ENCODE peak calls at places on chromosomes 6 and 20, in six cellular contexts. I is mesendoderm, N is H9, C is IMR-90, Y is mesenchymal stem cell, X is H1. P is an unnamed sample.

GRCh38 chr6:26554669-26555504 is 16.7 kb downstream of the HMGN4 start:
- DNase-seq in I (peak), N (peak), C (peak), Y (peak), X (no peak), P (peak)

GRCh38 chr6:64034840-64035656 is 399.4 kb downstream of the PHF3 start:
- DNase-seq in I (no peak), N (no peak), C (peak), Y (peak), X (no peak), P (no peak)

GRCh38 chr6:91812596-91813274 is 1225.9 kb upstream of the MAP3K7 start:
- DNase-seq in I (no peak), N (no peak), C (peak), Y (peak), X (no peak), P (no peak)

GRCh38 chr20:21353236-21353635 is 44.1 kb downstream of the NKX2-4 start:
- DNase-seq in I (no peak), N (no peak), C (peak), Y (peak), X (no peak), P (no peak)

GRCh38 chr6:130783416-130784107 is 43.6 kb upstream of the SMLR1 start:
- DNase-seq in I (no peak), N (no peak), C (no peak), Y (no peak), X (no peak), P (no peak)

GRCh38 chr20:44465001-44465560 is 10.6 kb upstream of the TTPAL start:
- DNase-seq in I (no peak), N (no peak), C (no peak), Y (no peak), X (no peak), P (no peak)

GRCh38 chr6:48183816-48184215 is 72.8 kb upstream of the PTCHD4 start:
- DNase-seq in I (no peak), N (no peak), C (no peak), Y (no peak), X (no peak), P (no peak)

GRCh38 chr6:99184696-99185095 is 164.8 kb downstream of the FAXC start:
- DNase-seq in I (no peak), N (no peak), C (no peak), Y (no peak), X (no peak), P (no peak)

GRCh38 chr20:35226775-35227681 is 538 bp downstream of the MMP24 start:
- DNase-seq in I (peak), N (peak), C (peak), Y (peak), X (no peak), P (peak)

GRCh38 chr6:143037470-143037869 is 23.2 kb upstream of the AIG1 start:
- DNase-seq in I (no peak), N (no peak), C (no peak), Y (no peak), X (no peak), P (no peak)

GRCh38 chr6:147053311-147053921 is 150.8 kb upstream of the STXBP5 start:
- DNase-seq in I (peak), N (peak), C (no peak), Y (peak), X (peak), P (no peak)

GRCh38 chr20:17612287-17612974 is 42.6 kb downstream of the DSTN start:
- DNase-seq in I (no peak), N (peak), C (peak), Y (peak), X (no peak), P (no peak)

GRCh38 chr20:25129428-25129827 is 47.5 kb upstream of the VSX1 start:
- DNase-seq in I (no peak), N (no peak), C (no peak), Y (no peak), X (no peak), P (no peak)

GRCh38 chr20:5061209-5061608 is 58.5 kb downstream of the PCNA start:
- DNase-seq in I (peak), N (peak), C (peak), Y (no peak), X (peak), P (no peak)

GRCh38 chr20:24638546-24639166 is 169.2 kb downstream of the SYNDIG1 start:
- DNase-seq in I (no peak), N (peak), C (peak), Y (peak), X (no peak), P (no peak)

GRCh38 chr6:30042476-30042875 is 18.6 kb upstream of the POLR1H start:
- DNase-seq in I (no peak), N (no peak), C (no peak), Y (no peak), X (no peak), P (no peak)

GRCh38 chr6:6351626-6352025 is 31.2 kb upstream of the F13A1 start:
- DNase-seq in I (no peak), N (no peak), C (no peak), Y (no peak), X (no peak), P (no peak)

GRCh38 chr6:12132351-12133222 is 120.5 kb downstream of the HIVEP1 start:
- DNase-seq in I (no peak), N (no peak), C (peak), Y (no peak), X (no peak), P (no peak)

GRCh38 chr6:12134991-12135390 is 122.9 kb downstream of the HIVEP1 start:
- DNase-seq in I (no peak), N (no peak), C (no peak), Y (no peak), X (no peak), P (no peak)

GRCh38 chr6:12134581-12134980 is 122.5 kb downstream of the HIVEP1 start:
- DNase-seq in I (no peak), N (no peak), C (no peak), Y (no peak), X (no peak), P (no peak)

GRCh38 chr6:12126051-12126450 is 113.9 kb downstream of the HIVEP1 start:
- DNase-seq in I (no peak), N (no peak), C (no peak), Y (no peak), X (no peak), P (no peak)

DNA sequence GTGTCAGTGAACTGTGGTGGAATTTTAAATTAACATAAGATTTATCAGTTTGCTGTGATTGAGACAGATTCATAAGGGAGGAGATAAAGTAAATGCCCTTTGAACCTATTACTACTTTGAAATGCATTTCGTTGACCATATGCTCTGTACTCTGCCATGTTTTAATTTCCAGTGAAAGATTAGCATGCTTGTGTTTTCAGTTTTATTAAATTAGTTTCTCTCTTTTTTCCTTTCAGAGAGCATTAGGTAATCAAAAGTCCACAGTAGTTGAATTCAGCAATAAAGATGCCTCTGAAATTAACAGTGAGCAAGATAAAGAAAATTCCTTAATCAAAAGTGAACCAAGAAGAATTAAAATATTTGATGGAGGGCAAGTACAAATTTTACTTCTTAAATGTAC is 117.4 kb downstream of the HIVEP1 start:
- DNase-seq in I (no peak), N (no peak), C (no peak), Y (no peak), X (no peak), P (no peak)
- H2BK15ac ChIP-seq in I (no peak), N (no peak), C (no peak), Y (no peak), X (no peak), P (no peak)

GRCh38 chr6:127483399-127484055 is 24.3 kb upstream of the KIAA0408 start:
- DNase-seq in I (peak), N (peak), C (no peak), Y (no peak), X (peak), P (no peak)
- H3K9ac ChIP-seq in I (no peak), N (no peak), C (no peak), Y (peak), X (no peak), P (no peak)

GRCh38 chr6:128632131-128632530 is 111.7 kb upstream of the PTPRK start:
- DNase-seq in I (no peak), N (no peak), C (peak), Y (no peak), X (no peak), P (no peak)
- H2BK15ac ChIP-seq in I (no peak), N (no peak), C (no peak), Y (no peak), X (no peak), P (no peak)

GRCh38 chr6:151690303-151690702 is 117.2 kb upstream of the ESR1 start:
- DNase-seq in I (no peak), N (no peak), C (no peak), Y (no peak), X (no peak), P (no peak)
- H3K9ac ChIP-seq in I (no peak), N (no peak), C (no peak), Y (peak), X (no peak), P (no peak)

GRCh38 chr6:89138173-89138572 is 7.7 kb upstream of the PM20D2 start:
- DNase-seq in I (no peak), N (no peak), C (no peak), Y (no peak), X (no peak), P (no peak)
- H2BK15ac ChIP-seq in I (no peak), N (no peak), C (no peak), Y (no peak), X (no peak), P (no peak)

DNA sequence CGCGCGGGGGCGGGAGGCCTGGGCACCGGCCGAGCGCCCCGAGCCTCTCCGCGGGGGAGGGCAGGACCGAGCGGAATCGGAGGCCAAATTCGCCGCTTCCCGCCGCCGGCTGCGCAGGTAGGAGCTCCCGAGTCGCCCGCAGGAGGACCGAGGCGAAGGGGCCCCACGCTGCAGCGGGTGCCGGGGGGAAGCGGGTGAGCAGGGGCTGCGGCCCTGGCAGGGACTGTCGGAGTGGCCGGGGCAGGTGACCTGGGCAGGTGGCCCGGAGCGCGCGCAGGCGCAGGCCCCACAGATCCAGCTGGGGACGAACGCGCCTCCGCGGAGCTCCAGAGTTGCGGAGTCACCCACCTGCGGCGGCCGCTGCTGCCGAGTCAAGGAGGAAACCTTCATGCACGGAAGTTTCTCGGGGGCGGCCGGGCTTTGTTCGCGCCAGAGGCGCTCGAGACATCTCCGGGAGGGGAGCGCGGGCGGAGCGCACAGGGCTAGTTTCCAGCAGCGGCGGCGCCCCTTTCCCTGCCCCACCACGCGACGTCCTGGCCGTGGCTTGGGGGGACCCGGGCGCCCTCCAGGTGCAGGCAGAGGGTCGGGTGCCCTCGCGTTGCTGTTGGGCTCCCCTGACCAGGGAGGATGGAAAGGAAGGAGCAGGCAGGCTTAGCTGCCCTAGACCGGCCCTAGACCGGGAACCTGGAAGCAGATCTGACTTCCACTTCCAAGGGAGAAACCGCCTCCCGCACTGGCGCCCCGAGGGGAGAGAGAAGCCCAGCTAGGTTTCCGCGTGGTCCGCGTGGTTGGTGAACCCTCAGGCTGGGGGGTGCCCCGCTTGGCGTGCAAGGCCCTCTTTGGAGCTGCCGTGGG is 590 bp downstream of the SLCO4A1 start:
- DNase-seq in I (no peak), N (peak), C (peak), Y (no peak), X (no peak), P (no peak)
- H3K9ac ChIP-seq in I (peak), N (no peak), C (no peak), Y (peak), X (no peak), P (peak)

GRCh38 chr20:38150595-38151170 is 14.4 kb downstream of the TGM2 start:
- DNase-seq in I (no peak), N (no peak), C (no peak), Y (no peak), X (no peak), P (no peak)
- H2BK15ac ChIP-seq in I (no peak), N (no peak), C (no peak), Y (peak), X (no peak), P (peak)

GRCh38 chr20:50223321-50223995 is 32.8 kb downstream of the CEBPB start:
- DNase-seq in I (no peak), N (no peak), C (no peak), Y (no peak), X (no peak), P (no peak)

GRCh38 chr20:50220894-50221266 is 30.2 kb downstream of the CEBPB start:
- DNase-seq in I (no peak), N (no peak), C (no peak), Y (no peak), X (no peak), P (no peak)

GRCh38 chr20:50224052-50224451 is 33.4 kb downstream of the CEBPB start:
- DNase-seq in I (no peak), N (no peak), C (no peak), Y (no peak), X (no peak), P (no peak)

GRCh38 chr20:50221501-50222323 is 31.1 kb downstream of the CEBPB start:
- DNase-seq in I (no peak), N (no peak), C (peak), Y (peak), X (no peak), P (no peak)

DNA sequence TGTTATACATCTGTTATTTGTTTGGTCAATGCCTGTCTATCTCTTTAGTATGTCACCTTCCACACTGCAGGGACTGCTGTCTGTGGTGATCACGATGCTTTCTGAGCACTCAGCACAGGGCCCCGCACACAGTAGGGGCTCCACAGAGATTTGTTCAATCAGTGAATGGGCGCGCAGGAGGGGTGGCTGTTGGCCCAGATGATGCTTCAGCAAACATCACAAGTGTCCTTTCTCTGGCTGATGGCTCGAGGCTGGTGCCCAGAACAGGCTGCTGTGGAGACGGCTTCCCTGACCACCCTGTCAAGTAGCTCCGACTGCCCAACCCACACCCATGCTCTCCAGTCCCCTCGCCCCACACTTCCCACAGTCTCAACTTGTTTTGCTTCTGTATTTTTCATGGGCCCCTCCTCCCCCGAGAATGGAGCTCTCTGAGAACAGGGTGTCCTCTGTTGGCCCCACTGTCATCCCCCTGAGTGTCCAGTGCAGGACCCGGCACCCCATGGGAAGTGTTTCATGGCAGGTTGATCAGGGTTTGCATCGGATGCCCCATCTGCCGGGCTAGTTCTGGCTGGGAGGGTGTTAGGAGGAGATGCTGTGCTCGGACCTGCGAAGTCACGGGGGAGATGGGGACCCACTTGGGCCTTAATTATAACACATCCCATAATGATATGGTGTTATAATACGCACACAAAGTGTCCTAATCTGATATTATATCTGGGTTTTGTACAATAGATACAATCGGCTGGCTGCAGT is 32.1 kb downstream of the CEBPB start:
- DNase-seq in I (no peak), N (no peak), C (no peak), Y (no peak), X (no peak), P (no peak)
- H3K9ac ChIP-seq in I (no peak), N (no peak), C (no peak), Y (no peak), X (no peak), P (no peak)

GRCh38 chr20:15512916-15513315 is 1060.3 kb downstream of the KIF16B start:
- DNase-seq in I (no peak), N (no peak), C (no peak), Y (no peak), X (no peak), P (no peak)
- H2BK15ac ChIP-seq in I (no peak), N (no peak), C (no peak), Y (no peak), X (no peak), P (no peak)

P was measured in neuronal stem cell.